ENCODE peak calls at places on chromosomes 5 and 9, in eight cellular contexts. U is iris pigment epithelial cell; B is skeletal muscle cell; R is B cell; W is dermis microvascular lymphatic vessel endothelial cell; P is AML-193; M is aorta; C is activated effector memory CD4-positive, alpha-beta T cell treated with anti-CD3 and anti-CD28 coated beads, Interleukin-2, amount 50 U/mL, for 16 hours. I is an unnamed sample.

GRCh38 chr5:14056039-14056438 is 87.1 kb upstream of the TRIO start:
- DNase-seq in R (no peak), P (no peak), W (no peak), B (no peak), C (no peak), M (no peak), U (no peak), I (no peak)

GRCh38 chr9:5938449-5938848 is 47.8 kb downstream of the MLANA start:
- DNase-seq in W (no peak), R (no peak), M (no peak), P (no peak), U (no peak), C (no peak), B (no peak), I (no peak)

GRCh38 chr9:125460883-125461475 is 199.4 kb downstream of the GAPVD1 start:
- DNase-seq in P (no peak), C (no peak), W (no peak), B (no peak), U (peak), R (no peak), M (no peak), I (no peak)

GRCh38 chr5:78560456-78560855 is 88.1 kb downstream of the LHFPL2 start:
- DNase-seq in B (no peak), M (no peak), C (no peak), P (no peak), U (no peak), W (no peak), R (no peak), I (no peak)

GRCh38 chr5:13919087-13919486 is 25.4 kb downstream of the DNAH5 start:
- DNase-seq in W (no peak), U (no peak), P (no peak), M (no peak), B (no peak), C (no peak), R (no peak), I (no peak)

GRCh38 chr5:166505086-166505485 is 1786.4 kb upstream of the WWC1 start:
- DNase-seq in M (no peak), C (no peak), W (no peak), P (no peak), R (no peak), B (no peak), U (no peak), I (no peak)

GRCh38 chr5:73318308-73318719 is 130.3 kb downstream of the FOXD1 start:
- DNase-seq in C (no peak), W (no peak), B (no peak), R (no peak), U (peak), P (no peak), M (no peak), I (no peak)

GRCh38 chr5:176540956-176541337 is 3.7 kb upstream of the RNF44 start:
- DNase-seq in P (no peak), W (no peak), C (no peak), R (no peak), B (no peak), M (no peak), U (no peak), I (no peak)

GRCh38 chr5:673837-674629 is 19.1 kb downstream of the TPPP start:
- DNase-seq in W (no peak), R (peak), U (no peak), M (peak), B (no peak), P (no peak), C (peak), I (no peak)

GRCh38 chr9:30774326-30774725 is 1610.1 kb upstream of the ACO1 start:
- DNase-seq in R (no peak), C (no peak), U (no peak), M (no peak), P (no peak), B (no peak), W (no peak), I (no peak)

GRCh38 chr5:122942164-122942914 is 94.2 kb downstream of the PPIC start:
- DNase-seq in U (peak), R (no peak), C (no peak), P (no peak), W (no peak), B (peak), M (no peak), I (no peak)

GRCh38 chr5:139635606-139636206 is 12.4 kb upstream of the CXXC5 start:
- DNase-seq in P (peak), R (peak), C (peak), W (peak), U (peak), M (peak), B (peak), I (peak)

GRCh38 chr5:45695011-45695667 is 1.0 kb downstream of the HCN1 start:
- DNase-seq in R (no peak), B (no peak), U (no peak), W (no peak), C (no peak), M (no peak), P (no peak), I (no peak)

GRCh38 chr5:99315413-99316178 is 386.8 kb upstream of the CHD1 start:
- DNase-seq in B (no peak), M (no peak), R (no peak), U (no peak), P (no peak), W (no peak), C (no peak), I (no peak)

GRCh38 chr9:135019224-135019623 is 68.2 kb upstream of the OLFM1 start:
- DNase-seq in M (no peak), B (no peak), P (no peak), W (no peak), C (peak), U (no peak), R (no peak), I (no peak)

GRCh38 chr9:133250741-133251170 is 24.2 kb downstream of the ABO start:
- DNase-seq in W (no peak), C (no peak), M (no peak), R (peak), B (no peak), P (no peak), U (no peak), I (no peak)

GRCh38 chr5:177327539-177328522 is 16.1 kb upstream of the MXD3 start:
- DNase-seq in R (peak), U (peak), W (no peak), C (no peak), B (peak), M (peak), P (no peak), I (no peak)

GRCh38 chr9:21817176-21817575 is 14.7 kb downstream of the MTAP start:
- DNase-seq in U (peak), M (no peak), W (no peak), C (no peak), B (no peak), R (no peak), P (peak), I (no peak)